ENCODE peak calls at places on chromosomes 3 and 15, in seven cellular contexts. Q is SK-N-SH, J is PC-3, A is astrocyte of the cerebellum, I is heart right ventricle, V is glutamatergic neuron, W is progenitor cell of endocrine pancreas. Y is an unnamed sample.

GRCh38 chr3:181941250-181941649 is 229.5 kb downstream of the SOX2 start:
- DNase-seq in W (no peak), Q (no peak), A (no peak), J (no peak), I (no peak), V (no peak), Y (no peak)

GRCh38 chr3:67083277-67083676 is 85.2 kb downstream of the KBTBD8 start:
- DNase-seq in Q (no peak), W (no peak), V (no peak), J (peak; percentile 4), I (no peak), A (no peak), Y (no peak)

GRCh38 chr15:48393650-48394049 is 62.4 kb downstream of the DUT start:
- DNase-seq in J (no peak), V (no peak), W (no peak), Q (no peak), A (no peak), I (peak; percentile 22), Y (no peak)

GRCh38 chr15:43187544-43188155 is 2.4 kb downstream of the CCNDBP1 start:
- DNase-seq in A (peak; percentile 34), V (no peak), I (no peak), W (no peak), Q (peak; percentile 51), J (peak; percentile 76), Y (peak; percentile 50)

GRCh38 chr15:97893988-97894387 is 66.5 kb upstream of the ARRDC4 start:
- DNase-seq in V (no peak), A (no peak), I (no peak), W (no peak), Q (no peak), J (peak; percentile 6), Y (no peak)

GRCh38 chr15:25410649-25411048 is 28.2 kb downstream of the UBE3A start:
- DNase-seq in V (no peak), Q (no peak), W (no peak), A (no peak), J (no peak), I (no peak), Y (no peak)

GRCh38 chr3:8324727-8325126 is 176.9 kb upstream of the LMCD1 start:
- DNase-seq in J (peak; percentile 58), A (no peak), Q (peak; percentile 53), V (peak; percentile 52), I (peak; percentile 16), W (no peak), Y (no peak)

GRCh38 chr3:89957461-89957860 is 850.0 kb downstream of the EPHA3 start:
- DNase-seq in V (no peak), Q (no peak), W (no peak), J (no peak), A (no peak), I (no peak), Y (no peak)

GRCh38 chr3:9793161-9793781 is 389 bp downstream of the ARPC4 start:
- DNase-seq in W (no peak), A (no peak), J (peak; percentile 26), Q (peak; percentile 35), I (peak; percentile 20), V (no peak), Y (no peak)

DNA sequence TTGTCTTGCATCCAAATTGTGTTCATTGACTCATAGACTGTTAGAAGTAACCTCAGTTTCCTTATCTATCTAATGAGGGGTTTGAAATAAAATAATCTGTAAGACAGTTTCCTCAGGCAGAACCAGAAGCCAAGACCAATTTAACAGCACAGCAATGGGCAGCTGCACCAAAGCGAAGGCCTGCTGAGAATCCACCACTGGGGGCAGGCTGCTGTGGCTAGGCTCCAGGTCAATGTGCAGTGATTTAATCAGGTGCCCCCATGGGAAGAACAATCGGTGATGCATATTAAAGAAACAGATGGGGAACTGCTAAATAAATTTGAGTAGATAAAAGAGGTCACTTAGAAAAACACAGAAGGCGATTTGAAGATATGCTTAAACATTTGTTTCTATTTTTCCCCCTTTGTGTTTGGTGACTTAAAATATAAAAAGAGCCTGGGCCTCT is 28.0 kb upstream of the TMOD3 start:
- DNase-seq in A (peak; percentile 34), J (peak; percentile 49), I (peak; percentile 64), W (no peak), V (peak; percentile 75), Q (peak; percentile 70), Y (no peak)
- TF ChIP-seq CTCF in A (peak; percentile 80), J (peak; percentile 67), I (peak; percentile 72), W (peak; percentile 72), V (peak; percentile 37), Q (peak; percentile 70), Y (peak; percentile 74)

DNA sequence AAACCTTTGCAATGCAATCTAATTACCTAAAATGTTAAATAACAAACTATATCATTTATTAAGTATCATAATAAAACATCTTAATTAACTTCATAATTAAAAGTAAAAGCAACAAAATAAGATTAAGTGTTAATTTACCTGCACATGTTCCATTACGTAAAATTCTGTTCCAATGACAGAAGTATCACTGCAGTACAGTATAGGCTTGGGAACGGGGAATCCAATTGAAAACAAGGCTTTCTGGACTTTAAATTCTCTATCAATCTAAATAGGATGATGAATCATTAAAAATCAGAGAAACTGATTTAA is 17.1 kb downstream of the ACAD11 start:
- DNase-seq in V (no peak), Q (no peak), J (no peak), W (no peak), I (no peak), A (no peak), Y (no peak)
- TF ChIP-seq CTCF in V (peak; percentile 52), Q (no peak), J (no peak), W (peak; percentile 12), I (no peak), A (no peak), Y (no peak)

GRCh38 chr3:50609743-50610085 is 1.9 kb downstream of the CISH start:
- DNase-seq in A (no peak), V (no peak), W (no peak), I (no peak), J (no peak), Q (no peak), Y (no peak)
- TF ChIP-seq CTCF in A (no peak), V (no peak), W (no peak), I (no peak), J (no peak), Q (no peak), Y (no peak)

DNA sequence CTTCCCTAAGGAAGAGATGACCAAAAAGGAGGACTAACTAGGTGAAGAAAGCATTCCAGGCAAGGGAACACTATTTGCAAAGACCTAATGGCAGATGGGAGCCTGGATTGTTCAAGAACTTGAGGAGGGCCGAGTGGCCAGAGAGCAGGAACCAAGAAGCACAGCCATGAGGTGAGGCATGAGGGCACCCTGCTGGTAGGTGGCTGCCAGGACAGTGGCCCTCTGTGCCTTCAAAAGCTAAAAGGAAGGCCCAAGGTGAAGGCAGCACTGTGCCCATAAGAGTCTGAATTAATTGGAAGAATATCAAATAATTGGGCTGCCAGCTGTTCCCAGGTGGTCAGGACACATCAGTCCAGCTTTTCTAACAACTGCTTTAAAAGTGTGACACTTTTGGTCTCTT is 27.9 kb upstream of the CTDSPL start:
- DNase-seq in Q (peak; percentile 22), I (no peak), J (no peak), W (no peak), V (no peak), A (no peak), Y (no peak)
- TF ChIP-seq CTCF in Q (no peak), I (peak; percentile 62), J (peak; percentile 49), W (peak; percentile 22), V (no peak), A (no peak), Y (no peak)

GRCh38 chr3:154003649-154004048 is 117.5 kb upstream of the ARHGEF26 start:
- DNase-seq in J (no peak), V (no peak), Q (no peak), A (no peak), W (no peak), I (no peak), Y (no peak)
- TF ChIP-seq CTCF in J (no peak), V (no peak), Q (no peak), A (no peak), W (no peak), I (no peak), Y (no peak)

GRCh38 chr3:141618938-141619337 is 119.2 kb upstream of the RNF7 start:
- DNase-seq in A (no peak), Q (no peak), V (no peak), I (no peak), J (no peak), W (no peak), Y (no peak)
- TF ChIP-seq CTCF in A (no peak), Q (no peak), V (no peak), I (no peak), J (no peak), W (no peak), Y (no peak)

DNA sequence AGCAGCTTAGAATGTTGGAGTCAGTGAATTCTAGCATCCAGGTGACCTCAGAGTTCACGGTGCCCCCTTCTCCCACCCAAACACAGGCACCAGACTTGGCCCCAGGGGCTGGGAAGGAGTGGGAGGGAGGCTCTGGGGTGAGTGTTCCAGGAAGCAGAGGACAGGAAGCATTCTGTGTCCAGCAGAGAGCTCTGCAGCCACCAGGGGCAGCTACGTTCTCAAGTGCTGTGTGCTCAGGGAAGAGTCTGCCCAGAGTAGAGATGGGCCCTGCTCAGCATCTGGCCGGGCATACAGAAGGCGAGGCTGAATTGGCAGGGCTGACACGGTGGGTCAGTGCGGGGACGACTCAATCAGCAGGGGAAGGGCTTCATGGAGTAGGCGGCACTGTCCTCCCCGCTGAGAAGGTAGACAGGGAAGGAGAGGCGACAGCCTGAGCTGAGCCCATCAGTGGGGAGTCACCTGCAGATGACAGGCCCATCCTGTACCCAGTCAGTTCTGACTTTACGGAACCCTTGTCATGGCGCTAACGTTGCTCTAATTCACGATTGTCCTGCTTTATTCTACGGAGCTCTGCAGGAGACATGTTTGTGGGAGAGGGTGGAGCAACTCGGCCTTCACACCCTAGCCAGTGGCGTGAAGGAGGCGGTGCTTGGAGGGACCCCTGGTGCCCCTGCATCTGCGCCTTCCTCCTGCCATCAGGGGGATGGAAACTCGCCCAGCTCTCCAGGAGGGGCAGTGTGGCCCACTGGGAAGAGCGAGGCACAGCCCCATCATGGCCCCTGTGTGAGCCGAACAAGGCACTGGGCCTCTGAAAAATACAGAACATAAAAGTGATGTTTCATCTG is 82.1 kb downstream of the C3orf70 start:
- DNase-seq in W (no peak), V (peak; percentile 55), Q (peak; percentile 72), I (no peak), A (no peak), J (peak; percentile 46), Y (no peak)
- TF ChIP-seq CTCF in W (peak; percentile 45), V (no peak), Q (peak; percentile 21), I (peak; percentile 43), A (peak; percentile 29), J (peak; percentile 51), Y (peak; percentile 20)